ENCODE peak calls at places on chromosomes 4 and X, in four cellular contexts. L, M, K and B are unnamed samples.

GRCh38 chr4:87530868-87531267 is 1.7 kb upstream of the SPARCL1 start:
- DNase-seq in L (no peak), M (no peak), K (no peak), B (no peak)

GRCh38 chr4:55397521-55398321 is 2.0 kb downstream of the TMEM165 start:
- DNase-seq in L (no peak), M (no peak), K (no peak), B (no peak)

GRCh38 chrX:103879339-103879738 is 47.3 kb upstream of the RAB9B start:
- DNase-seq in L (no peak), M (no peak), K (no peak), B (no peak)

GRCh38 chr4:23962462-23962861 is 72.6 kb upstream of the PPARGC1A start:
- DNase-seq in L (no peak), M (no peak), K (peak; percentile 74), B (no peak)

GRCh38 chrX:154785711-154786110 is 19.6 kb downstream of the MPP1 start:
- DNase-seq in L (no peak), M (no peak), K (no peak), B (no peak)

GRCh38 chr4:42954925-42955669 is 62.6 kb downstream of the GRXCR1 start:
- DNase-seq in L (no peak), M (no peak), K (no peak), B (no peak)

GRCh38 chr4:65521666-65522065 is 148.6 kb downstream of the EPHA5 start:
- DNase-seq in L (no peak), M (no peak), K (no peak), B (no peak)

GRCh38 chrX:30659421-30659820 is 6.2 kb downstream of the GK start:
- DNase-seq in L (no peak), M (peak; percentile 58), K (no peak), B (no peak)

GRCh38 chr4:72706633-72707032 is 137.6 kb upstream of the ADAMTS3 start:
- DNase-seq in L (no peak), M (peak; percentile 39), K (no peak), B (no peak)

GRCh38 chr4:101328063-101328602 is 19.2 kb downstream of the PPP3CA start:
- DNase-seq in L (no peak), M (no peak), K (no peak), B (peak; percentile 64)

DNA sequence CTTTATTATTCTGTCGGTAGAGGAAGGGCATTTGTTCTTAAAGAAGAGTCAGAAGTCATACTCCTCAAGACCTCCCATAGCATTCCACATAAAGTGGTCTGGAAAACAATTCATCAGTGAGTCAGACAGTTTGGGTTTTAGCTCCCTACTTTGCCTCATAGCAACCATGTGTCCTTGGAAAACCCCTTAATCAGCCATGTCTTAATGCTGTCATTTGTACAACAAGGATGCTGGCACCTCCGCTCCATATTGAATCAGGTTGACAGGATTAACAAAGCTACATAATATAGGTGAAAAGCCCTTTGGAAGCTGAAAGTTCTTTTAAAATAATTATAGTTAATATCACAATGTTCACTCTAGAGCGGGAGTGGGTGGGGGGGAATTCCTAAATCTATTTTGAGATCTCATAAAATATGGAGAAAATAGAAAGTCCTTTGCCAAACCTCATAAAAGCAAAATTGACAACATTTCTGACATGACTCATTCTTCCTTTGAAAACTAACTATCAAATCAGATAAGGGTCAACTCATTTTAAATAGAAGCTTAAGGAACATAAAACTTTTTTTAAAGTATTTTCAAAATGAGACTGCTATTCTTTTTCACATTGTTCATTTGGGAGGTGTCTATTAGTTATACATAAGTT is 37.3 kb upstream of the GUCY1A1 start:
- DNase-seq in L (no peak), M (no peak), K (no peak), B (no peak)
- TF ChIP-seq ETV6 in L (no peak), M (no peak), K (no peak), B (no peak)

GRCh38 chrX:85309717-85310116 is 65.9 kb downstream of the ZNF711 start:
- DNase-seq in L (peak; percentile 8), M (no peak), K (no peak), B (no peak)
- TF ChIP-seq ETV6 in L (no peak), M (no peak), K (no peak), B (no peak)

DNA sequence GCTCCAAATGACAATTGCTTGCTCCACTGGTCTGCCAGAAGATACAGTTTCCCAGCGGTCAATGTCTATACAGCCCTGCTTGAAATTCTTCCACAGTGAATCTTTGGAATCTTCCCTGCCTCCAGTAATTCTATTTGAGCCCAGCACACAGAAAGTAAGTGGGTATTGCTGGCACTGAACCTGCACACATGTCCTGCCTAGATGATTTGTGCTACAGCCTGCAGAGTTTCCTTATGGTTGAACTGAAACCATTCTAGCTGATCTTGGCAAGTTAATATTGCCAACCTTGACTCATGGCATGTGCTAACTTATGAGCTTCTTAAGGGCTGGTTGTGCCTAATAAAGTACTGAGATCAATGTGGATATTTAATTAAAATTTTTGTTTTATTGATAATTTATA is 553.8 kb upstream of the GNPDA2 start:
- DNase-seq in L (no peak), M (no peak), K (no peak), B (no peak)
- TF ChIP-seq ETV6 in L (no peak), M (no peak), K (no peak), B (no peak)

DNA sequence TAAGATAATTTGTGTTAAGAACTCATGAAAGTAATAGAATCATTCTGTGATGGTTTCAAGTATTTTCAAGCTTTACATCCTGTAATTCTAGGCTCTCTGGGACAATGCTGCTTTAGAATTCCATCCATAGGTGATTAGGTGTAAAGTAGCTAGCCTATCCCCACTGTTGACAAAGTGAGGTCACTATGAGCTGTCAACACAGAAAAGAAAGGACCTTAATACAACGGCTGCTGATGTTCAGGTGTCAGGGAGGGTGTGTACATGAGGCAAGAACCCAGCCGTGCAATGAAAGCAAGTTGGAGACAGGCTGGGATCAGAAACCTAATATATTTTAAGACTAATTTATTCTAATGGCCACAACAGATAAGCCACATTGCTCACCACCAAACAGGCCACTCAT is 36.8 kb upstream of the SH3RF1 start:
- DNase-seq in L (no peak), M (no peak), K (peak; percentile 20), B (no peak)
- TF ChIP-seq ETV6 in L (no peak), M (no peak), K (no peak), B (no peak)

GRCh38 chr4:144583658-144584057 is 62.3 kb upstream of the HHIP start:
- DNase-seq in L (no peak), M (no peak), K (no peak), B (no peak)
- TF ChIP-seq ETV6 in L (no peak), M (no peak), K (no peak), B (no peak)

DNA sequence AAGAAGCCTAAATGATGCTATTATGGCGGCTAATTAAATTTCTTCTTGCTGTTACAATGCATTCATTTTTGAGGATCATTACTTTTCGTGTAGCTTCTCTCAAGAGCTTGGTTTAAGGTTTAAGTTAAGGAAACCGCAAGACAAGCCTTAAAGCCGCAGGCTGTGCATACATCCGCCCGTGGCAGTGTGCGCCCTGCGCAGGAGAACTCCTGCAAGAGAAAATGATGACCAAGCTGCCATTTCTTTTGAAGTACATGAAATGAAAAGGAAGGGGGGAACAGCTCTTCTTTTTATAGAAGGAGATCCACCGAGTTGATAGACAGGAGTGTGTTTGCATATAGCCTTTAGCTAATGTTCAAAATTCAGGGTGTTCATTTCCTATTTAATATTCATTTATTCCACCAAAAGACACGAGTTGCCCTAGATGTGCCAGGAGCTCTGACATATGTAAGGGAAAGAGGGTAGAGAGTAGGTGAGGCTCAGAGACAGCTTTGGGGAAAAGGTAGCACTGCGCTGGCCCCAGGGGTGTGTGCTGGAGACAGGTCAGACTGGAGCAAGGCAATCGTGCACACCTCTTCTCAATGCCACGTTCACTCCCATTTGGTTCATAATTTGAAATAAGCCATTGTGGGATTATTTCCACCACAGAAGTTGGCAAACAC is 112.1 kb upstream of the LDB2 start:
- DNase-seq in L (no peak), M (no peak), K (no peak), B (no peak)
- TF ChIP-seq ETV6 in L (no peak), M (no peak), K (no peak), B (no peak)

GRCh38 chrX:49077941-49078340 is 1.7 kb downstream of the WDR45 start:
- DNase-seq in L (no peak), M (no peak), K (no peak), B (no peak)

GRCh38 chrX:49082472-49082871 is 2.8 kb upstream of the WDR45 start:
- DNase-seq in L (no peak), M (no peak), K (no peak), B (no peak)

GRCh38 chrX:49073641-49074575 is at the start of gene PRAF2:
- DNase-seq in L (peak; percentile 88), M (no peak), K (no peak), B (peak; percentile 42)

GRCh38 chrX:49075347-49075746 is 1.5 kb upstream of the PRAF2 start:
- DNase-seq in L (no peak), M (no peak), K (no peak), B (no peak)

DNA sequence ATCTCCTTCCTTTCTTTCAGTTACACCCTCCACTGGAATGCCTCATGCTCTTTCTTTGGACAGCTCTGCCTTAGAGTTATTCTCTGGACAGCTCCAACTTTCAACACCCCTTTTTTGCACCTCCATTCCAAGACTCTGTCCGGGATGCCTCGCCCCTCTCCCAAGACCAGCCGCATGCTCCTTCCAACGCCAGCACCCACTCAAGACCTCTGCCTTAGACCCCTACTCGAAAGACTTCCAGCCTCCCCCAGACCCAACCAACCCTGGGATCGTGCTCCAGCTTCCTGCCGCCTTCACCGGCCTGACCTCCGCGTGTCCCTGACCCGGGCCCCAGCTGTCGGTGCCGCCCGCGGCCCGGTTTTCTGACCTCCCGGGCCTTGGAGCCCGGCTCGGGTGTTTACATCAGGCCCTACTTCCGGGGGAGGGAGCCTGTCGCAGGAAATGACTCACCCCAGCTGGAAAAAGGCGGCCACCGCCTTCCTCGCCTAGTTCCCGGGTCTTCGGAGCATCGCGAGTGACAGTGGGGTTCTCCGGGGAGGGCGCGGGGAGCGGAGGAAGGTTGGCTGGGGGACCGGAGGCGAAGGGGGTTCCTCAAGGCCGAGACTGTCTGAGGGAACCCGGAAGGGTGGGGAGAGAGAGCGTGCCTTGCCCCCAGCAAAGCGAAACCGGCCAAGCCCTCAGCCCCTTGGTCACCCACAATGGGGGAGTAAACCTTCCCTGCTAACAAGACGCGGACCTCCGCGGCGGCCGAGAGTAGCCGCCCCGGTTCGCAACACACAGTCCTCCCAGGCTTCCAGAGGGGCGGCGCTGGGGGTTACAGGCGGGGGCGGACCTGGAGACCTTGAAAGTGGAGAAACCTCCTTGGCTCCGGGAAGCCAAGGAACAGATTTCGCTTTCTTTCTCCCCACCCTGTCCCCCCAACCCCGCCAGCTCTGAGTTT is at the start of gene WDR45:
- DNase-seq in L (peak; percentile 44), M (peak; percentile 86), K (peak; percentile 51), B (peak; percentile 8)
- TF ChIP-seq ETV6 in L (no peak), M (no peak), K (no peak), B (no peak)

GRCh38 chrX:12210196-12210815 is 72.0 kb downstream of the FRMPD4 start:
- DNase-seq in L (no peak), M (no peak), K (no peak), B (no peak)
- TF ChIP-seq ETV6 in L (no peak), M (no peak), K (no peak), B (no peak)

GRCh38 chrX:10030570-10030969 is 63.4 kb downstream of the CLDN34 start:
- DNase-seq in L (no peak), M (no peak), K (peak; percentile 53), B (no peak)
- TF ChIP-seq ETV6 in L (no peak), M (no peak), K (no peak), B (no peak)

GRCh38 chrX:15447985-15448639 is 45.0 kb downstream of the PIR start:
- DNase-seq in L (no peak), M (no peak), K (no peak), B (no peak)

GRCh38 chrX:15451913-15452312 is 41.2 kb downstream of the PIR start:
- DNase-seq in L (no peak), M (no peak), K (no peak), B (no peak)
- TF ChIP-seq ETV6 in L (no peak), M (no peak), K (no peak), B (no peak)